ENCODE peak calls at places on chromosomes 11 and 22, in six cellular contexts. One of them, this sample, is unnamed.
A peak's percentile ranks its signal among the peaks of the same experiment; 100 is the strongest.

GRCh38 chr11:49208006-49208721 is at the start of gene FOLH1:
- DNase-seq in activated T-cell treated with anti-CD3 and anti-CD28 coated beads for 24 hours: no peak
- DNase-seq in stimulated activated CD4-positive, alpha-beta T cell treated with anti-CD3 and anti-CD28 coated beads, Interleukin-1b, Interleukin-23, amount 100 ng/mL, for 1 hour: no peak
- DNase-seq in NCI-H2081: no peak
- DNase-seq in caudate nucleus: peak; percentile 51
- DNase-seq in fibroblast of pulmonary artery: peak; percentile 11
- DNase-seq in this sample: no peak

GRCh38 chr22:38097557-38098409 is 12.7 kb downstream of the BAIAP2L2 start:
- DNase-seq in activated T-cell treated with anti-CD3 and anti-CD28 coated beads for 24 hours: no peak
- DNase-seq in stimulated activated CD4-positive, alpha-beta T cell treated with anti-CD3 and anti-CD28 coated beads, Interleukin-1b, Interleukin-23, amount 100 ng/mL, for 1 hour: no peak
- DNase-seq in NCI-H2081: no peak
- DNase-seq in caudate nucleus: no peak
- DNase-seq in fibroblast of pulmonary artery: peak; percentile 40
- DNase-seq in this sample: no peak

GRCh38 chr11:27740362-27741024 is 40.2 kb upstream of the BDNF start:
- DNase-seq in activated T-cell treated with anti-CD3 and anti-CD28 coated beads for 24 hours: no peak
- DNase-seq in stimulated activated CD4-positive, alpha-beta T cell treated with anti-CD3 and anti-CD28 coated beads, Interleukin-1b, Interleukin-23, amount 100 ng/mL, for 1 hour: no peak
- DNase-seq in NCI-H2081: no peak
- DNase-seq in caudate nucleus: no peak
- DNase-seq in fibroblast of pulmonary artery: no peak
- DNase-seq in this sample: no peak

GRCh38 chr11:22343411-22344032 is 5.3 kb downstream of the SLC17A6 start:
- DNase-seq in activated T-cell treated with anti-CD3 and anti-CD28 coated beads for 24 hours: no peak
- DNase-seq in stimulated activated CD4-positive, alpha-beta T cell treated with anti-CD3 and anti-CD28 coated beads, Interleukin-1b, Interleukin-23, amount 100 ng/mL, for 1 hour: no peak
- DNase-seq in NCI-H2081: no peak
- DNase-seq in caudate nucleus: no peak
- DNase-seq in fibroblast of pulmonary artery: no peak
- DNase-seq in this sample: no peak

GRCh38 chr11:86537541-86538222 is 134.7 kb downstream of the ME3 start:
- DNase-seq in activated T-cell treated with anti-CD3 and anti-CD28 coated beads for 24 hours: no peak
- DNase-seq in stimulated activated CD4-positive, alpha-beta T cell treated with anti-CD3 and anti-CD28 coated beads, Interleukin-1b, Interleukin-23, amount 100 ng/mL, for 1 hour: no peak
- DNase-seq in NCI-H2081: no peak
- DNase-seq in caudate nucleus: no peak
- DNase-seq in fibroblast of pulmonary artery: peak; percentile 52
- DNase-seq in this sample: no peak

GRCh38 chr22:41360126-41360525 is 21.6 kb upstream of the TEF start:
- DNase-seq in activated T-cell treated with anti-CD3 and anti-CD28 coated beads for 24 hours: no peak
- DNase-seq in stimulated activated CD4-positive, alpha-beta T cell treated with anti-CD3 and anti-CD28 coated beads, Interleukin-1b, Interleukin-23, amount 100 ng/mL, for 1 hour: no peak
- DNase-seq in NCI-H2081: no peak
- DNase-seq in caudate nucleus: no peak
- DNase-seq in fibroblast of pulmonary artery: no peak
- DNase-seq in this sample: no peak

GRCh38 chr22:17213976-17214375 is 5.3 kb downstream of the ADA2 start:
- DNase-seq in activated T-cell treated with anti-CD3 and anti-CD28 coated beads for 24 hours: peak; percentile 25
- DNase-seq in stimulated activated CD4-positive, alpha-beta T cell treated with anti-CD3 and anti-CD28 coated beads, Interleukin-1b, Interleukin-23, amount 100 ng/mL, for 1 hour: peak; percentile 24
- DNase-seq in NCI-H2081: no peak
- DNase-seq in caudate nucleus: no peak
- DNase-seq in fibroblast of pulmonary artery: peak; percentile 55
- DNase-seq in this sample: no peak

GRCh38 chr22:35437038-35437437 is 37.1 kb downstream of the MCM5 start:
- DNase-seq in activated T-cell treated with anti-CD3 and anti-CD28 coated beads for 24 hours: no peak
- DNase-seq in stimulated activated CD4-positive, alpha-beta T cell treated with anti-CD3 and anti-CD28 coated beads, Interleukin-1b, Interleukin-23, amount 100 ng/mL, for 1 hour: no peak
- DNase-seq in NCI-H2081: no peak
- DNase-seq in caudate nucleus: no peak
- DNase-seq in fibroblast of pulmonary artery: no peak
- DNase-seq in this sample: no peak

GRCh38 chr11:32259641-32260081 is 168.8 kb downstream of the RCN1 start:
- DNase-seq in activated T-cell treated with anti-CD3 and anti-CD28 coated beads for 24 hours: no peak
- DNase-seq in stimulated activated CD4-positive, alpha-beta T cell treated with anti-CD3 and anti-CD28 coated beads, Interleukin-1b, Interleukin-23, amount 100 ng/mL, for 1 hour: no peak
- DNase-seq in NCI-H2081: no peak
- DNase-seq in caudate nucleus: no peak
- DNase-seq in fibroblast of pulmonary artery: peak; percentile 91
- DNase-seq in this sample: no peak

GRCh38 chr11:66391322-66391721 is 19.8 kb upstream of the SLC29A2 start:
- DNase-seq in activated T-cell treated with anti-CD3 and anti-CD28 coated beads for 24 hours: no peak
- DNase-seq in stimulated activated CD4-positive, alpha-beta T cell treated with anti-CD3 and anti-CD28 coated beads, Interleukin-1b, Interleukin-23, amount 100 ng/mL, for 1 hour: no peak
- DNase-seq in NCI-H2081: no peak
- DNase-seq in caudate nucleus: no peak
- DNase-seq in fibroblast of pulmonary artery: no peak
- DNase-seq in this sample: no peak

GRCh38 chr22:19149047-19149883 is 827 bp downstream of the GSC2 start:
- DNase-seq in activated T-cell treated with anti-CD3 and anti-CD28 coated beads for 24 hours: no peak
- DNase-seq in stimulated activated CD4-positive, alpha-beta T cell treated with anti-CD3 and anti-CD28 coated beads, Interleukin-1b, Interleukin-23, amount 100 ng/mL, for 1 hour: no peak
- DNase-seq in NCI-H2081: no peak
- DNase-seq in caudate nucleus: no peak
- DNase-seq in fibroblast of pulmonary artery: no peak
- DNase-seq in this sample: no peak

GRCh38 chr11:123203471-123203870 is 8.4 kb upstream of the CLMP start:
- DNase-seq in activated T-cell treated with anti-CD3 and anti-CD28 coated beads for 24 hours: no peak
- DNase-seq in stimulated activated CD4-positive, alpha-beta T cell treated with anti-CD3 and anti-CD28 coated beads, Interleukin-1b, Interleukin-23, amount 100 ng/mL, for 1 hour: no peak
- DNase-seq in NCI-H2081: no peak
- DNase-seq in caudate nucleus: no peak
- DNase-seq in fibroblast of pulmonary artery: no peak
- DNase-seq in this sample: no peak

GRCh38 chr11:129998107-129998506 is 4.5 kb downstream of the PRDM10 start:
- DNase-seq in activated T-cell treated with anti-CD3 and anti-CD28 coated beads for 24 hours: no peak
- DNase-seq in stimulated activated CD4-positive, alpha-beta T cell treated with anti-CD3 and anti-CD28 coated beads, Interleukin-1b, Interleukin-23, amount 100 ng/mL, for 1 hour: no peak
- DNase-seq in NCI-H2081: no peak
- DNase-seq in caudate nucleus: no peak
- DNase-seq in fibroblast of pulmonary artery: no peak
- DNase-seq in this sample: no peak

GRCh38 chr11:24234822-24235508 is 261.9 kb upstream of the LUZP2 start:
- DNase-seq in activated T-cell treated with anti-CD3 and anti-CD28 coated beads for 24 hours: no peak
- DNase-seq in stimulated activated CD4-positive, alpha-beta T cell treated with anti-CD3 and anti-CD28 coated beads, Interleukin-1b, Interleukin-23, amount 100 ng/mL, for 1 hour: no peak
- DNase-seq in NCI-H2081: no peak
- DNase-seq in caudate nucleus: no peak
- DNase-seq in fibroblast of pulmonary artery: peak; percentile 59
- DNase-seq in this sample: no peak

GRCh38 chr11:12271241-12271640 is 106.1 kb upstream of the PARVA start:
- DNase-seq in activated T-cell treated with anti-CD3 and anti-CD28 coated beads for 24 hours: no peak
- DNase-seq in stimulated activated CD4-positive, alpha-beta T cell treated with anti-CD3 and anti-CD28 coated beads, Interleukin-1b, Interleukin-23, amount 100 ng/mL, for 1 hour: no peak
- DNase-seq in NCI-H2081: no peak
- DNase-seq in caudate nucleus: no peak
- DNase-seq in fibroblast of pulmonary artery: no peak
- DNase-seq in this sample: no peak

GRCh38 chr11:830295-831131 is 2.2 kb upstream of the CD151 start:
- DNase-seq in activated T-cell treated with anti-CD3 and anti-CD28 coated beads for 24 hours: no peak
- DNase-seq in stimulated activated CD4-positive, alpha-beta T cell treated with anti-CD3 and anti-CD28 coated beads, Interleukin-1b, Interleukin-23, amount 100 ng/mL, for 1 hour: no peak
- DNase-seq in NCI-H2081: peak; percentile 76
- DNase-seq in caudate nucleus: peak; percentile 37
- DNase-seq in fibroblast of pulmonary artery: peak; percentile 57
- DNase-seq in this sample: no peak

GRCh38 chr11:132106336-132106982 is 736.0 kb downstream of the NTM start:
- DNase-seq in activated T-cell treated with anti-CD3 and anti-CD28 coated beads for 24 hours: no peak
- DNase-seq in stimulated activated CD4-positive, alpha-beta T cell treated with anti-CD3 and anti-CD28 coated beads, Interleukin-1b, Interleukin-23, amount 100 ng/mL, for 1 hour: no peak
- DNase-seq in NCI-H2081: peak; percentile 54
- DNase-seq in caudate nucleus: no peak
- DNase-seq in fibroblast of pulmonary artery: no peak
- DNase-seq in this sample: no peak

GRCh38 chr11:126115820-126116319 is 53.2 kb upstream of the CDON start:
- DNase-seq in activated T-cell treated with anti-CD3 and anti-CD28 coated beads for 24 hours: no peak
- DNase-seq in stimulated activated CD4-positive, alpha-beta T cell treated with anti-CD3 and anti-CD28 coated beads, Interleukin-1b, Interleukin-23, amount 100 ng/mL, for 1 hour: no peak
- DNase-seq in NCI-H2081: peak; percentile 86
- DNase-seq in caudate nucleus: no peak
- DNase-seq in fibroblast of pulmonary artery: peak; percentile 73
- DNase-seq in this sample: peak; percentile 4

GRCh38 chr11:2804189-2804588 is 81.4 kb downstream of the CDKN1C start:
- DNase-seq in activated T-cell treated with anti-CD3 and anti-CD28 coated beads for 24 hours: no peak
- DNase-seq in stimulated activated CD4-positive, alpha-beta T cell treated with anti-CD3 and anti-CD28 coated beads, Interleukin-1b, Interleukin-23, amount 100 ng/mL, for 1 hour: no peak
- DNase-seq in NCI-H2081: no peak
- DNase-seq in caudate nucleus: no peak
- DNase-seq in fibroblast of pulmonary artery: no peak
- DNase-seq in this sample: no peak

GRCh38 chr11:30422389-30422788 is 99.5 kb downstream of the ARL14EP start:
- DNase-seq in activated T-cell treated with anti-CD3 and anti-CD28 coated beads for 24 hours: no peak
- DNase-seq in stimulated activated CD4-positive, alpha-beta T cell treated with anti-CD3 and anti-CD28 coated beads, Interleukin-1b, Interleukin-23, amount 100 ng/mL, for 1 hour: no peak
- DNase-seq in NCI-H2081: no peak
- DNase-seq in caudate nucleus: no peak
- DNase-seq in fibroblast of pulmonary artery: no peak
- DNase-seq in this sample: no peak

GRCh38 chr22:26887456-26887855 is 230.1 kb downstream of the MIAT start:
- DNase-seq in activated T-cell treated with anti-CD3 and anti-CD28 coated beads for 24 hours: no peak
- DNase-seq in stimulated activated CD4-positive, alpha-beta T cell treated with anti-CD3 and anti-CD28 coated beads, Interleukin-1b, Interleukin-23, amount 100 ng/mL, for 1 hour: no peak
- DNase-seq in NCI-H2081: no peak
- DNase-seq in caudate nucleus: no peak
- DNase-seq in fibroblast of pulmonary artery: peak; percentile 84
- DNase-seq in this sample: no peak

GRCh38 chr22:20251491-20251890 is 16.6 kb downstream of the RTN4R start:
- DNase-seq in activated T-cell treated with anti-CD3 and anti-CD28 coated beads for 24 hours: no peak
- DNase-seq in stimulated activated CD4-positive, alpha-beta T cell treated with anti-CD3 and anti-CD28 coated beads, Interleukin-1b, Interleukin-23, amount 100 ng/mL, for 1 hour: no peak
- DNase-seq in NCI-H2081: no peak
- DNase-seq in caudate nucleus: no peak
- DNase-seq in fibroblast of pulmonary artery: no peak
- DNase-seq in this sample: no peak

GRCh38 chr11:94758671-94759070 is 9.5 kb upstream of the AMOTL1 start:
- DNase-seq in activated T-cell treated with anti-CD3 and anti-CD28 coated beads for 24 hours: no peak
- DNase-seq in stimulated activated CD4-positive, alpha-beta T cell treated with anti-CD3 and anti-CD28 coated beads, Interleukin-1b, Interleukin-23, amount 100 ng/mL, for 1 hour: no peak
- DNase-seq in NCI-H2081: no peak
- DNase-seq in caudate nucleus: no peak
- DNase-seq in fibroblast of pulmonary artery: no peak
- DNase-seq in this sample: no peak

This sample was measured in GOT3.